ENCODE peak calls at places on chromosomes 6 and 20, in five cellular contexts. J, N, M, O and U are unnamed samples.

GRCh38 chr6:37667050-37667814 is 30.5 kb downstream of the MDGA1 start:
- DNase-seq in J (no peak), N (no peak), M (no peak), O (no peak), U (no peak)

GRCh38 chr6:12051861-12052368 is 39.8 kb downstream of the HIVEP1 start:
- DNase-seq in J (no peak), N (no peak), M (peak; percentile 74), O (peak; percentile 87), U (peak; percentile 69)

GRCh38 chr20:59463541-59463940 is 140.8 kb upstream of the PHACTR3 start:
- DNase-seq in J (no peak), N (no peak), M (no peak), O (no peak), U (no peak)

GRCh38 chr20:64142546-64142945 is 21.7 kb upstream of the MYT1 start:
- DNase-seq in J (no peak), N (no peak), M (no peak), O (no peak), U (no peak)

GRCh38 chr6:47160702-47161101 is 118.6 kb upstream of the ADGRF1 start:
- DNase-seq in J (no peak), N (no peak), M (no peak), O (no peak), U (no peak)

GRCh38 chr6:35739645-35740517 is 3.0 kb downstream of the ARMC12 start:
- DNase-seq in J (no peak), N (no peak), M (no peak), O (no peak), U (no peak)

GRCh38 chr20:7883309-7883708 is 56.9 kb downstream of the HAO1 start:
- DNase-seq in J (no peak), N (no peak), M (no peak), O (no peak), U (no peak)

GRCh38 chr6:79077680-79078056 is 386 bp downstream of the PHIP start:
- DNase-seq in J (no peak), N (no peak), M (no peak), O (no peak), U (peak; percentile 52)

GRCh38 chr6:90468080-90468479 is 118.8 kb downstream of the MAP3K7 start:
- DNase-seq in J (no peak), N (no peak), M (no peak), O (no peak), U (no peak)

GRCh38 chr20:57451759-57452661 is 60.8 kb downstream of the RBM38 start:
- DNase-seq in J (no peak), N (no peak), M (no peak), O (no peak), U (no peak)

GRCh38 chr20:15930324-15931305 is 642.6 kb downstream of the KIF16B start:
- DNase-seq in J (no peak), N (no peak), M (no peak), O (no peak), U (no peak)

GRCh38 chr20:11429889-11430580 is 487.7 kb upstream of the BTBD3 start:
- DNase-seq in J (no peak), N (no peak), M (no peak), O (no peak), U (no peak)

GRCh38 chr6:80605165-80605989 is 498.9 kb downstream of the BCKDHB start:
- DNase-seq in J (no peak), N (no peak), M (no peak), O (no peak), U (no peak)

GRCh38 chr6:54619102-54619501 is 227.5 kb upstream of the FAM83B start:
- DNase-seq in J (no peak), N (no peak), M (no peak), O (no peak), U (no peak)

GRCh38 chr6:54618597-54618996 is 228.0 kb upstream of the FAM83B start:
- DNase-seq in J (no peak), N (no peak), M (no peak), O (no peak), U (no peak)

GRCh38 chr6:54624216-54624615 is 222.4 kb upstream of the FAM83B start:
- DNase-seq in J (no peak), N (no peak), M (no peak), O (no peak), U (no peak)

GRCh38 chr6:54624779-54625178 is 221.8 kb upstream of the FAM83B start:
- DNase-seq in J (no peak), N (no peak), M (no peak), O (no peak), U (no peak)

GRCh38 chr6:54621285-54621684 is 225.3 kb upstream of the FAM83B start:
- DNase-seq in J (no peak), N (no peak), M (no peak), O (no peak), U (no peak)
- TF ChIP-seq CTCF in J (no peak), N (peak; percentile 27), M (no peak), O (no peak), U (no peak)

GRCh38 chr20:62405108-62405980 is 1.7 kb downstream of the CABLES2 start:
- DNase-seq in J (peak; percentile 49), N (peak; percentile 71), M (no peak), O (no peak), U (no peak)
- TF ChIP-seq CTCF in J (peak; percentile 50), N (peak; percentile 67), M (no peak), O (peak; percentile 6), U (no peak)

GRCh38 chr6:166485651-166486535 is 100.6 kb downstream of the RAMACL start:
- DNase-seq in J (no peak), N (no peak), M (no peak), O (no peak), U (no peak)
- TF ChIP-seq CTCF in J (no peak), N (no peak), M (no peak), O (no peak), U (no peak)

GRCh38 chr6:48447251-48447650 is 336.3 kb upstream of the PTCHD4 start:
- DNase-seq in J (no peak), N (no peak), M (no peak), O (no peak), U (no peak)

GRCh38 chr6:48449002-48449401 is 338.0 kb upstream of the PTCHD4 start:
- DNase-seq in J (no peak), N (no peak), M (no peak), O (no peak), U (no peak)
- TF ChIP-seq CTCF in J (no peak), N (no peak), M (no peak), O (no peak), U (no peak)

GRCh38 chr6:104483225-104483834 is 376.4 kb downstream of the HACE1 start:
- DNase-seq in J (no peak), N (no peak), M (no peak), O (no peak), U (no peak)
- TF ChIP-seq CTCF in J (no peak), N (peak; percentile 28), M (no peak), O (peak; percentile 27), U (peak; percentile 32)

GRCh38 chr6:130307752-130308361 is 58.0 kb upstream of the TMEM200A start:
- DNase-seq in J (no peak), N (no peak), M (no peak), O (no peak), U (no peak)

GRCh38 chr6:130314271-130314670 is 51.5 kb upstream of the TMEM200A start:
- DNase-seq in J (no peak), N (no peak), M (no peak), O (no peak), U (no peak)

GRCh38 chr6:130309028-130309427 is 56.8 kb upstream of the TMEM200A start:
- DNase-seq in J (no peak), N (no peak), M (no peak), O (no peak), U (no peak)

DNA sequence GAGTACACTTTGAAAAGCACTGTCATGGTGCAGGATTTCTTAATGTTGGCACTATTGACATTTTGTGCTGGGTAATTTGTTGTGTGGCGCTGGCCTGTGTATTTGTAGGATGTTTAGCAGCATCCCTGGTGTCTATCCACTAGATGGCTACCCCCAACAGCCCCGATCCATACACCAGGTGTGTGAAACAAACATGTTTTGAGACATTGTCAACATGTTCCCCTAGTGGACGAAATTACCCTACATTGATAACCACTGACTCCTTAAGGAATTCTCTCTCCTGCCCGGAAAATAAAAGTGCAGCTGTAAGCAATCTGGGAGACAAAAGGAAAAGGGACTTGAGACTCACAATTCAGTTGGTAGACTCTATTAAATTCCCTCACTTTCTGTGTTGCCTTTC is 52.6 kb upstream of the TMEM200A start:
- DNase-seq in J (no peak), N (no peak), M (no peak), O (no peak), U (no peak)
- TF ChIP-seq CTCF in J (no peak), N (no peak), M (no peak), O (peak; percentile 14), U (no peak)

GRCh38 chr20:38152175-38153010 is 12.7 kb downstream of the TGM2 start:
- DNase-seq in J (peak; percentile 86), N (peak; percentile 95), M (no peak), O (peak; percentile 16), U (peak; percentile 84)

GRCh38 chr20:38153011-38153329 is 12.1 kb downstream of the TGM2 start:
- DNase-seq in J (no peak), N (peak; percentile 83), M (no peak), O (no peak), U (no peak)

GRCh38 chr20:38149880-38150594 is 15.0 kb downstream of the TGM2 start:
- DNase-seq in J (no peak), N (no peak), M (no peak), O (no peak), U (no peak)

GRCh38 chr20:38150595-38151170 is 14.4 kb downstream of the TGM2 start:
- DNase-seq in J (no peak), N (no peak), M (no peak), O (no peak), U (no peak)

GRCh38 chr20:38151455-38151854 is 13.6 kb downstream of the TGM2 start:
- DNase-seq in J (no peak), N (no peak), M (no peak), O (peak; percentile 2), U (no peak)
- TF ChIP-seq CTCF in J (no peak), N (no peak), M (no peak), O (no peak), U (no peak)

GRCh38 chr6:6007311-6008113 is 787 bp upstream of the NRN1 start:
- DNase-seq in J (no peak), N (no peak), M (peak; percentile 47), O (no peak), U (peak; percentile 60)
- TF ChIP-seq CTCF in J (no peak), N (peak; percentile 28), M (peak; percentile 31), O (peak; percentile 35), U (peak; percentile 16)